ENCODE peak calls at places on chromosome 20, in seven cellular contexts. G, D, V, W, J, O and S are unnamed samples.

GRCh38 chr20:47686545-47686944 is 98.7 kb downstream of the SULF2 start:
- DNase-seq in W (no peak), J (no peak), G (no peak), D (no peak), V (no peak), O (no peak), S (no peak)

GRCh38 chr20:3071610-3072529 is at the start of gene OXT:
- DNase-seq in V (no peak), G (no peak), D (peak; percentile 91), W (no peak), J (peak; percentile 57), O (no peak), S (no peak)

GRCh38 chr20:1961374-1961773 is 32.5 kb downstream of the PDYN start:
- DNase-seq in V (no peak), G (no peak), J (no peak), O (peak; percentile 17), D (no peak), W (no peak), S (no peak)

GRCh38 chr20:23340524-23340923 is 10.1 kb upstream of the NXT1 start:
- DNase-seq in V (peak; percentile 67), D (no peak), O (peak; percentile 79), W (peak; percentile 77), G (peak; percentile 87), J (peak; percentile 45), S (no peak)

GRCh38 chr20:56358070-56358469 is 704 bp upstream of the FAM210B start:
- DNase-seq in D (no peak), G (peak; percentile 43), J (no peak), W (no peak), O (no peak), V (no peak), S (no peak)

GRCh38 chr20:47230811-47231256 is 125.7 kb downstream of the ZMYND8 start:
- DNase-seq in V (no peak), O (no peak), G (no peak), J (no peak), D (no peak), W (no peak), S (no peak)

GRCh38 chr20:36483919-36484808 is 57.2 kb upstream of the MYL9 start:
- DNase-seq in V (peak; percentile 63), O (no peak), J (no peak), W (no peak), D (no peak), G (no peak), S (no peak)

GRCh38 chr20:24662286-24662685 is 192.9 kb downstream of the SYNDIG1 start:
- DNase-seq in D (no peak), J (no peak), G (no peak), W (no peak), V (no peak), O (no peak), S (no peak)

GRCh38 chr20:62470459-62470858 is 5.3 kb downstream of the GATA5 start:
- DNase-seq in D (peak; percentile 62), G (no peak), O (no peak), W (no peak), J (no peak), V (no peak), S (no peak)

GRCh38 chr20:16481977-16482376 is 91.3 kb downstream of the KIF16B start:
- DNase-seq in D (no peak), G (no peak), V (no peak), J (no peak), W (no peak), O (no peak), S (no peak)

GRCh38 chr20:5657190-5657872 is 92.9 kb upstream of the SHLD1 start:
- DNase-seq in D (no peak), W (peak; percentile 70), O (peak; percentile 87), G (peak; percentile 97), V (peak; percentile 38), J (peak; percentile 25), S (no peak)

GRCh38 chr20:25282796-25283195 is 34.9 kb downstream of the PYGB start:
- DNase-seq in J (peak; percentile 7), D (no peak), V (no peak), W (no peak), G (no peak), O (peak; percentile 51), S (no peak)

GRCh38 chr20:19915111-19915798 is 101.9 kb upstream of the NAA20 start:
- DNase-seq in D (no peak), G (no peak), V (no peak), O (no peak), J (no peak), W (no peak), S (no peak)

GRCh38 chr20:33276303-33277113 is 6.5 kb upstream of the BPIFB1 start:
- DNase-seq in W (peak; percentile 58), D (no peak), O (no peak), V (peak; percentile 55), J (no peak), G (no peak), S (no peak)

GRCh38 chr20:47352332-47353223 is 3.9 kb downstream of the ZMYND8 start:
- DNase-seq in D (peak; percentile 77), O (no peak), W (no peak), J (peak; percentile 32), G (peak; percentile 49), V (peak; percentile 36), S (no peak)

GRCh38 chr20:9054176-9054575 is 14.7 kb upstream of the PLCB4 start:
- DNase-seq in V (no peak), O (no peak), W (no peak), G (no peak), J (no peak), D (no peak), S (no peak)

GRCh38 chr20:61940491-61940890 is 125.2 kb downstream of the TAF4 start:
- DNase-seq in J (no peak), G (no peak), O (no peak), V (no peak), W (no peak), D (peak; percentile 66), S (no peak)

GRCh38 chr20:9609892-9610502 is 95.6 kb downstream of the LAMP5 start:
- DNase-seq in O (no peak), W (peak; percentile 65), J (peak; percentile 71), D (no peak), V (peak; percentile 32), G (peak; percentile 83), S (peak; percentile 86)

GRCh38 chr20:4068708-4069107 is 53.4 kb upstream of the RNF24 start:
- DNase-seq in G (no peak), J (peak; percentile 32), V (no peak), W (no peak), D (no peak), O (peak; percentile 45), S (no peak)

GRCh38 chr20:57439432-57439831 is 48.2 kb downstream of the RBM38 start:
- DNase-seq in W (no peak), O (peak; percentile 95), J (peak; percentile 77), V (no peak), D (peak; percentile 94), G (peak; percentile 29), S (no peak)

GRCh38 chr20:46774943-46775560 is 65.6 kb downstream of the SLC2A10 start:
- DNase-seq in D (no peak), G (no peak), W (no peak), V (no peak), O (no peak), J (no peak), S (no peak)

GRCh38 chr20:60372282-60372681 is 414.1 kb downstream of the CDH26 start:
- DNase-seq in V (no peak), D (no peak), G (no peak), J (no peak), W (no peak), O (no peak), S (no peak)

GRCh38 chr20:3105256-3106137 is 21.0 kb upstream of the AVP start:
- DNase-seq in O (no peak), G (no peak), W (no peak), J (no peak), D (no peak), V (no peak), S (no peak)

GRCh38 chr20:33645421-33645820 is 16.7 kb upstream of the C20orf144 start:
- DNase-seq in O (no peak), J (no peak), G (no peak), V (no peak), D (no peak), W (no peak), S (no peak)

GRCh38 chr20:51378171-51378928 is 164.2 kb downstream of the NFATC2 start:
- DNase-seq in D (no peak), O (peak; percentile 45), V (no peak), W (no peak), G (peak; percentile 43), J (no peak), S (no peak)

DNA sequence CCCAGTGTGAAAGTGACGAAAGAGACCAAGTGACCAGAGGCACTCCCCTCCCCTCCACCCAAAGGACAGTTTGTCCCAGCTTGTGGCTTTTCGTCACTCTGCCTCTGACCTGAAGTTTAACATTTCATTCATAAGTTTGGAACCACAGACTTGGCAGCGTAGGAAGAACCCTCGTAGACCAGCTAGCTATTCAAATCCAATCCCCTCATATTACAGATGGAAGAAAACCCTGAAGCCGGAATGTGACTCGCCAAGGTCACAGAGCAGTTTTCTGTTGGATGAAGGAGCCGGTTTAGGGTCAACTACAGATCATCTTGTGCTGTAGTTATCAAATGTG is 3.9 kb upstream of the SYS1 start:
- DNase-seq in J (no peak), G (no peak), W (no peak), V (no peak), D (no peak), O (peak; percentile 81), S (no peak)
- TF ChIP-seq EP300 in J (peak; percentile 75), G (no peak), W (no peak), V (no peak), D (peak; percentile 97), O (no peak), S (peak; percentile 83)

GRCh38 chr20:31608256-31608980 is 3.3 kb downstream of the ID1 start:
- DNase-seq in O (peak; percentile 87), G (peak; percentile 98), D (peak; percentile 95), J (peak; percentile 92), V (peak; percentile 81), W (peak; percentile 100), S (no peak)
- TF ChIP-seq EP300 in O (no peak), G (peak; percentile 99), D (peak; percentile 64), J (peak; percentile 78), V (peak; percentile 66), W (peak; percentile 100), S (peak; percentile 70)

DNA sequence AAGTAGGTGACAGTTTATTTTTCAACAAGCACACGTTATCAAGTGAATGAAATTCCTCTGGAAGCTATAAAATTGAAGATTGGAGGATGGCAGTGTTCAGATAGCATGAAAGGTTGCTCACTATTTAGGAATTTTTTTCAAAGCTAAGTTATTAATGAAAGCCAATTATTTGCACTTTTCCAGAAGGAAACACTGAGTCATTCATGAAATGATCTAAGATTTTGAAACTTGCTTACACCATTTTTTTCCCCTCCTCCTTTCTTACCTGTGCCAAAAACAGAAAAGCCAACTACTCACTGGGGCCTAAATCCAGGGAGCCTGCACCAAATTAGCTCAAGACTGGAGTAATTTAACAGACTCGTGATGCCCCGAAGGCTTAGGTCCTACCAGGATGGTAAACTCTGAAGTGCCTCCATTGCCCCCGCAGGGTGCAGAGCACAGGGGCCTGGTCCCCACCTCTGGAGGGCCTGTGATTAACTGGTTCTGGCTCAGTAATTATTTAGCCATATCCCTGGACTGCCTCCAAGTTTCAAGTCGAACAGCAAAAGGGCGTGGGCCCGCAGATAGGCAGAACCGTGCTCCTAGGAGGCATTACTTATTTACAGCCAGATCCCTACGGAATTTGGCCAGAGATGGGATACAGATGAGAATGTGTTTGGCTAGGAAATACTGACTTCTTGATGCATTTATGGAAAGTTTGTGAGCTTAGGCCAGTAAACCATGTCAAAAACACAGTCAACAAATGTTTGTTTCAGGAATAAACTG is 28.0 kb upstream of the ZNF217 start:
- DNase-seq in O (peak; percentile 84), G (peak; percentile 96), J (peak; percentile 39), W (peak; percentile 45), D (no peak), V (peak; percentile 65), S (no peak)
- TF ChIP-seq EP300 in O (no peak), G (peak; percentile 86), J (no peak), W (no peak), D (no peak), V (peak; percentile 22), S (no peak)

GRCh38 chr20:658202-658601 is 5.2 kb upstream of the SRXN1 start:
- DNase-seq in V (peak; percentile 10), D (no peak), W (no peak), O (no peak), G (no peak), J (no peak), S (no peak)
- TF ChIP-seq EP300 in V (no peak), D (no peak), W (no peak), O (no peak), G (no peak), J (no peak), S (no peak)